ENCODE peak calls at places on chromosomes 2 and 18, in four cellular contexts. One of them, this sample, is unnamed.

GRCh38 chr2:235903803-235904637 is 264.2 kb downstream of the GBX2 start:
- DNase-seq in heart right ventricle: no peak
- DNase-seq in lower lobe of right lung: no peak
- DNase-seq in right lobe of liver: no peak
- DNase-seq in this sample: peak; percentile 30

GRCh38 chr18:32258558-32259204 is 68.8 kb downstream of the MEP1B start:
- DNase-seq in heart right ventricle: no peak
- DNase-seq in lower lobe of right lung: no peak
- DNase-seq in right lobe of liver: no peak
- DNase-seq in this sample: no peak

GRCh38 chr2:170669909-170670308 is 45.2 kb upstream of the SP5 start:
- DNase-seq in heart right ventricle: no peak
- DNase-seq in lower lobe of right lung: no peak
- DNase-seq in right lobe of liver: no peak
- DNase-seq in this sample: no peak

GRCh38 chr2:236960516-236960915 is 125.2 kb upstream of the COPS8 start:
- DNase-seq in heart right ventricle: no peak
- DNase-seq in lower lobe of right lung: no peak
- DNase-seq in right lobe of liver: no peak
- DNase-seq in this sample: no peak

GRCh38 chr18:61209802-61210201 is 123.4 kb upstream of the CDH20 start:
- DNase-seq in heart right ventricle: no peak
- DNase-seq in lower lobe of right lung: no peak
- DNase-seq in right lobe of liver: no peak
- DNase-seq in this sample: no peak

GRCh38 chr2:145007673-145008263 is 487.8 kb upstream of the ZEB2 start:
- DNase-seq in heart right ventricle: peak; percentile 23
- DNase-seq in lower lobe of right lung: no peak
- DNase-seq in right lobe of liver: no peak
- DNase-seq in this sample: no peak

GRCh38 chr2:64931536-64932326 is 57.5 kb upstream of the SLC1A4 start:
- DNase-seq in heart right ventricle: no peak
- DNase-seq in lower lobe of right lung: no peak
- DNase-seq in right lobe of liver: no peak
- DNase-seq in this sample: no peak

GRCh38 chr18:8301427-8302172 is 307.6 kb upstream of the RAB12 start:
- DNase-seq in heart right ventricle: no peak
- DNase-seq in lower lobe of right lung: no peak
- DNase-seq in right lobe of liver: peak; percentile 77
- DNase-seq in this sample: peak; percentile 11

GRCh38 chr2:112582314-112582746 is 2.1 kb upstream of the CHCHD5 start:
- DNase-seq in heart right ventricle: peak; percentile 24
- DNase-seq in lower lobe of right lung: no peak
- DNase-seq in right lobe of liver: no peak
- DNase-seq in this sample: peak; percentile 60

GRCh38 chr18:45727068-45727467 is 3.1 kb downstream of the SLC14A1 start:
- DNase-seq in heart right ventricle: no peak
- DNase-seq in lower lobe of right lung: no peak
- DNase-seq in right lobe of liver: no peak
- DNase-seq in this sample: no peak

GRCh38 chr18:11389281-11389680 is 220.1 kb upstream of the SLC35G4 start:
- DNase-seq in heart right ventricle: no peak
- DNase-seq in lower lobe of right lung: no peak
- DNase-seq in right lobe of liver: no peak
- DNase-seq in this sample: no peak

GRCh38 chr2:64698068-64698645 is 44.4 kb upstream of the SERTAD2 start:
- DNase-seq in heart right ventricle: no peak
- DNase-seq in lower lobe of right lung: no peak
- DNase-seq in right lobe of liver: no peak
- DNase-seq in this sample: no peak

DNA sequence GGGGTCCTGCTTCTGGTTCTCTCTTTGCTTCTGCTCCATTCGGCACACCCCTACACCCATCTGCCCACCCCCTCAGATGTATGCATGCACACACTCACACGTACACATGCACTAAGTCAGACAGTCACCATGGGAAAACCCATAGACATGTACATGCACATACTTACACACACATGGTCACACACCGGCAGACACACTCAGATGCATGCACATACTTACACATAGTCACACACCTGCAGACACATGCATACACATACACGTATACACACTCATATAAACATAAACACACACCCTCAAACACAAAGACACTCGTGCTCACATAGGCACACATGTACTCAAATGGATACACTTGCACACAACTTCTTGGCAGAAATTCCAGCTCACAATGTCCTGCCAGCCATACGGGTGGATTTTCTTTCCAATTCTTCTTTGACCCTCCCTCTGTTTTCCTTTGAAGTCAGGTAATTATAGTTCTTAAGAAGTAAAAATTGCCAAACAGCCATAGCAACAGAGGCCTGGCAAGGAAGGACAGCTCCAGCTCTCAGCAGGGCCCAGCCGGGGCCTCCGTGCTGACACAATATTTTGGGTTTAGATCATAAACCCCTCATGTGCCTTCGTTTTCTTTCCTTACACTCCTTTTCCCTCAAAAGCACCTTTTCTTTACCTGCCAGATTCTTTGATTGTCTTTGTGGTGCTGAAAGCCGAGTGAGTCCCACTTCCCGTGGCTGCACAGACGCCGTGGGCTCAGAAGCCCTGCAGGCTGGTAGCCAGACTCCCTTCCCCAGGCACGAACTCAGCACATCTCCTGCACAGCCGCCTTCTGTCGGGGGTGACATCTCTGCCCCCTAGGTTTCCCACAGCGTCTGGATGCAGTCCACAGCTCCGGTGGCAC is 195.7 kb downstream of the ARL4C start:
- DNase-seq in heart right ventricle: no peak
- DNase-seq in lower lobe of right lung: no peak
- DNase-seq in right lobe of liver: no peak
- DNase-seq in this sample: no peak
- TF ChIP-seq CTCF in heart right ventricle: no peak
- TF ChIP-seq CTCF in lower lobe of right lung: no peak
- TF ChIP-seq CTCF in right lobe of liver: no peak
- TF ChIP-seq CTCF in this sample: no peak

DNA sequence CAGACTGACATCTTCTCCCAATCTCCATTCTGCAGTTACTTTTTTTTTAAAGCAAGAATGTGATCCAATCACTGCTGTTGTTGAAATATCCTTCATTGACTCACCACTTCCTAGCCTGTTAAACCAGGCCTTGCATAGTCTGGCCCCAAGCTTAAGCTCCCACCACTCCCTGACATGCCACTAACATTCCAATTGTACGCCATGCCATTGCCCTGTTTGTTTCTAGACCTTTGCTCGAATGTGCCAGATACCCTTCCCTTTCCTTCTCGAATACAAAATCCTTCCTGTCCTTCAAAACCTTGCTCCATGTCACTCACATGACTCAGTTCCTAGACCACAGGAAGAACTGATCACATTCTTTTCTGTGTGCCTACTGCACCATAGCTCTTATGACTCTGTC is 224.2 kb downstream of the CYRIA start:
- DNase-seq in heart right ventricle: no peak
- DNase-seq in lower lobe of right lung: no peak
- DNase-seq in right lobe of liver: no peak
- DNase-seq in this sample: no peak
- H3K27ac ChIP-seq in heart right ventricle: no peak overlapping the region
- H3K27ac ChIP-seq in lower lobe of right lung: no peak overlapping the region
- H3K27ac ChIP-seq in right lobe of liver: no peak overlapping the region
- H3K27ac ChIP-seq in this sample: no peak overlapping the region

GRCh38 chr2:43944915-43945314 is 50.9 kb downstream of the LRPPRC start:
- DNase-seq in heart right ventricle: no peak
- DNase-seq in lower lobe of right lung: no peak
- DNase-seq in right lobe of liver: no peak
- DNase-seq in this sample: no peak

GRCh38 chr2:43945439-43945838 is 50.4 kb downstream of the LRPPRC start:
- DNase-seq in heart right ventricle: no peak
- DNase-seq in lower lobe of right lung: no peak
- DNase-seq in right lobe of liver: no peak
- DNase-seq in this sample: no peak

GRCh38 chr2:43948370-43948769 is 47.4 kb downstream of the LRPPRC start:
- DNase-seq in heart right ventricle: no peak
- DNase-seq in lower lobe of right lung: no peak
- DNase-seq in right lobe of liver: no peak
- DNase-seq in this sample: no peak

DNA sequence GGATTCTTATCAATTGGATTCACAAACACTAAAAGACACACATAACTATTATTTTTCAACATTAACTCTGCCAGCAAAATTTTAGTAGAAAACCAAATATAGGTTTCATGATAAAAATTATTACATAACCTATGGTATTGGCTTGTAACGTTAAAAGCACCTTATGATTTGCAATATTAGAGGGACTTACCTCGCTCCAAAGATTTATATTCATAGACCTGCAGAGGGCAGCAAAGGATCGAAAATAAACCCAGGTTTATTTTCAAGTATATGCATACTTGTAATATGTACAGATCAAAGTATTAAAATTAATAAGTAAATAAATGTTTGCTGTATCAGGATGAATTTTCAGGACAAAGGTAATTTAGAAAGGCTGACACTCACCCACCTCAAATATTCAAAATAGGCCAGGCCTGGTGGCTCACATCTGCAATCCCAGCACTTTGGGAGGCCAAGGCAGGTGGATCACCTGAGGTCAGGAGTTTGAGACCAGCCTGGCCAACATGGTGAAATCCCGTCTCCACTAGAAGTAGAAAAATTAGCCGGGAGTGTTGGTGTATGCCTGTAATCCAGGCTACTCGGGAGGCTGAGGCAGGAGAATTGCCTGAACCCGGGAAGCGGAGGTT is 45.3 kb downstream of the LRPPRC start:
- DNase-seq in heart right ventricle: no peak
- DNase-seq in lower lobe of right lung: no peak
- DNase-seq in right lobe of liver: no peak
- DNase-seq in this sample: peak; percentile 45
- TF ChIP-seq CTCF in heart right ventricle: peak; percentile 37
- TF ChIP-seq CTCF in lower lobe of right lung: peak; percentile 30
- TF ChIP-seq CTCF in right lobe of liver: peak; percentile 41
- TF ChIP-seq CTCF in this sample: peak; percentile 34

GRCh38 chr2:174240097-174240496 is 8.2 kb downstream of the OLA1 start:
- DNase-seq in heart right ventricle: no peak
- DNase-seq in lower lobe of right lung: no peak
- DNase-seq in right lobe of liver: no peak
- DNase-seq in this sample: no peak

GRCh38 chr2:174233771-174234275 is 14.5 kb downstream of the OLA1 start:
- DNase-seq in heart right ventricle: no peak
- DNase-seq in lower lobe of right lung: no peak
- DNase-seq in right lobe of liver: no peak
- DNase-seq in this sample: no peak

GRCh38 chr2:174236429-174236828 is 11.9 kb downstream of the OLA1 start:
- DNase-seq in heart right ventricle: no peak
- DNase-seq in lower lobe of right lung: no peak
- DNase-seq in right lobe of liver: no peak
- DNase-seq in this sample: no peak

DNA sequence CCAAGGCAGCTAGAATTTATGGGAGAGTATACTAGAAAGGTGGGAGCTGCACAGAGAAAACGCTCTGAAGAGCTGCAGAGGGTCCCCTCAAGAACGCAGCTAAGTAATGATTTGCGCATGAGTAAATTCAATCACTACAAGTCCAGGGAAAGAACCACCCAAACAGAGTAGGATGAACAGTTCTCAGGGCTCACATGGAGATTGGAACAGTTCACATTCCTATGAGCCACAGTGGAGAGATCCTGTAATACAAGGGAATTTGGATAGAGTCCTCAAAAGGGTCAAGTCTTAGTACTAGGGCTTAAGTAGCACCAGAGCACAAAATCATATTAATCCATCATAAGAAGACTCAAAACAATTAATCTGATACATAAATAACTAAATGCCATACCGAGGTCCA is 12.7 kb downstream of the OLA1 start:
- DNase-seq in heart right ventricle: no peak
- DNase-seq in lower lobe of right lung: no peak
- DNase-seq in right lobe of liver: no peak
- DNase-seq in this sample: peak; percentile 22
- H3K27ac ChIP-seq in heart right ventricle: no peak overlapping the region
- H3K27ac ChIP-seq in lower lobe of right lung: no peak overlapping the region
- H3K27ac ChIP-seq in right lobe of liver: no peak overlapping the region
- H3K27ac ChIP-seq in this sample: no peak overlapping the region

GRCh38 chr2:223247136-223247535 is 195.1 kb downstream of the KCNE4 start:
- DNase-seq in heart right ventricle: no peak
- DNase-seq in lower lobe of right lung: no peak
- DNase-seq in right lobe of liver: no peak
- DNase-seq in this sample: peak; percentile 64
- TF ChIP-seq CTCF in heart right ventricle: no peak
- TF ChIP-seq CTCF in lower lobe of right lung: peak; percentile 22
- TF ChIP-seq CTCF in right lobe of liver: no peak
- TF ChIP-seq CTCF in this sample: peak; percentile 57